ENCODE peak calls at places on chromosomes 3 and 15, in four cellular contexts. One of them, this sample, is unnamed.

GRCh38 chr3:97510795-97511194 is 253.8 kb upstream of the ARL6 start:
- DNase-seq in IMR-90: no peak
- DNase-seq in spleen: no peak
- DNase-seq in breast epithelium: no peak
- DNase-seq in this sample: no peak

GRCh38 chr15:78298983-78299301 is 467 bp downstream of the SKIC8 start:
- DNase-seq in IMR-90: peak
- DNase-seq in spleen: no peak
- DNase-seq in breast epithelium: no peak
- DNase-seq in this sample: no peak

GRCh38 chr3:53162672-53163458 is 1.9 kb downstream of the PRKCD start:
- DNase-seq in IMR-90: no peak
- DNase-seq in spleen: peak
- DNase-seq in breast epithelium: no peak
- DNase-seq in this sample: no peak

GRCh38 chr3:160677459-160677901 is 520 bp downstream of the ARL14 start:
- DNase-seq in IMR-90: peak
- DNase-seq in spleen: no peak
- DNase-seq in breast epithelium: no peak
- DNase-seq in this sample: no peak

GRCh38 chr15:81091889-81092558 is 42.0 kb upstream of the CFAP161 start:
- DNase-seq in IMR-90: peak
- DNase-seq in spleen: no peak
- DNase-seq in breast epithelium: no peak
- DNase-seq in this sample: no peak

GRCh38 chr3:12706504-12707253 is 42.8 kb upstream of the RAF1 start:
- DNase-seq in IMR-90: peak
- DNase-seq in spleen: no peak
- DNase-seq in breast epithelium: no peak
- DNase-seq in this sample: peak

GRCh38 chr3:123475786-123476185 is 26.9 kb upstream of the ADCY5 start:
- DNase-seq in IMR-90: no peak
- DNase-seq in spleen: peak
- DNase-seq in breast epithelium: no peak
- DNase-seq in this sample: peak

GRCh38 chr3:193572426-193572908 is 17.8 kb upstream of the ATP13A4 start:
- DNase-seq in IMR-90: peak
- DNase-seq in spleen: no peak
- DNase-seq in breast epithelium: peak
- DNase-seq in this sample: no peak

GRCh38 chr15:52234596-52235541 is 43.7 kb upstream of the GNB5 start:
- DNase-seq in IMR-90: no peak
- DNase-seq in spleen: peak
- DNase-seq in breast epithelium: no peak
- DNase-seq in this sample: no peak

GRCh38 chr3:109548192-109548938 is 211.0 kb upstream of the DPPA4 start:
- DNase-seq in IMR-90: peak
- DNase-seq in spleen: no peak
- DNase-seq in breast epithelium: no peak
- DNase-seq in this sample: no peak

GRCh38 chr3:113274425-113274824 is 63.1 kb downstream of the BOC start:
- DNase-seq in IMR-90: no peak
- DNase-seq in spleen: no peak
- DNase-seq in breast epithelium: no peak
- DNase-seq in this sample: no peak

GRCh38 chr15:73935547-73935946 is 9.3 kb downstream of the LOXL1 start:
- DNase-seq in IMR-90: peak
- DNase-seq in spleen: peak
- DNase-seq in breast epithelium: no peak
- DNase-seq in this sample: no peak

GRCh38 chr3:34533468-34533867 is 735.0 kb downstream of the PDCD6IP start:
- DNase-seq in IMR-90: no peak
- DNase-seq in spleen: no peak
- DNase-seq in breast epithelium: no peak
- DNase-seq in this sample: no peak

GRCh38 chr3:172449468-172450149 is 1.4 kb upstream of the GHSR start:
- DNase-seq in IMR-90: peak
- DNase-seq in spleen: no peak
- DNase-seq in breast epithelium: no peak
- DNase-seq in this sample: no peak

GRCh38 chr15:71447328-71448250 is 332.3 kb downstream of the THSD4 start:
- DNase-seq in IMR-90: peak
- DNase-seq in spleen: no peak
- DNase-seq in breast epithelium: peak
- DNase-seq in this sample: no peak

GRCh38 chr3:41726891-41727290 is 235.0 kb downstream of the ULK4 start:
- DNase-seq in IMR-90: no peak
- DNase-seq in spleen: no peak
- DNase-seq in breast epithelium: no peak
- DNase-seq in this sample: no peak

GRCh38 chr15:34942363-34942762 is 27.2 kb downstream of the AQR start:
- DNase-seq in IMR-90: peak
- DNase-seq in spleen: no peak
- DNase-seq in breast epithelium: no peak
- DNase-seq in this sample: no peak

GRCh38 chr15:97961067-97961954 is 808 bp downstream of the ARRDC4 start:
- DNase-seq in IMR-90: peak
- DNase-seq in spleen: peak
- DNase-seq in breast epithelium: peak
- DNase-seq in this sample: peak

GRCh38 chr3:123571264-123571972 is 13.4 kb downstream of the HACD2 start:
- DNase-seq in IMR-90: no peak
- DNase-seq in spleen: no peak
- DNase-seq in breast epithelium: no peak
- DNase-seq in this sample: no peak

GRCh38 chr3:69735893-69736292 is 3.4 kb upstream of the MITF start:
- DNase-seq in IMR-90: no peak
- DNase-seq in spleen: no peak
- DNase-seq in breast epithelium: no peak
- DNase-seq in this sample: no peak

GRCh38 chr3:72165808-72166207 is 380.9 kb upstream of the PROK2 start:
- DNase-seq in IMR-90: no peak
- DNase-seq in spleen: no peak
- DNase-seq in breast epithelium: no peak
- DNase-seq in this sample: no peak

GRCh38 chr3:107817076-107817475 is 273.8 kb downstream of the CD47 start:
- DNase-seq in IMR-90: peak
- DNase-seq in spleen: no peak
- DNase-seq in breast epithelium: no peak
- DNase-seq in this sample: no peak

GRCh38 chr15:95734422-95735316 is 595.8 kb upstream of the NR2F2 start:
- DNase-seq in IMR-90: no peak
- DNase-seq in spleen: no peak
- DNase-seq in breast epithelium: no peak
- DNase-seq in this sample: no peak

GRCh38 chr3:138062626-138063025 is 52.7 kb downstream of the CLDN18 start:
- DNase-seq in IMR-90: peak
- DNase-seq in spleen: no peak
- DNase-seq in breast epithelium: no peak
- DNase-seq in this sample: no peak

GRCh38 chr3:195133462-195133861 is 137.5 kb downstream of the XXYLT1 start:
- DNase-seq in IMR-90: peak
- DNase-seq in spleen: no peak
- DNase-seq in breast epithelium: no peak
- DNase-seq in this sample: peak

GRCh38 chr3:34012102-34012461 is 213.7 kb downstream of the PDCD6IP start:
- DNase-seq in IMR-90: peak
- DNase-seq in spleen: no peak
- DNase-seq in breast epithelium: no peak
- DNase-seq in this sample: no peak

GRCh38 chr3:40382617-40382979 is 4.4 kb upstream of the ENTPD3 start:
- DNase-seq in IMR-90: no peak
- DNase-seq in spleen: no peak
- DNase-seq in breast epithelium: no peak
- DNase-seq in this sample: no peak

GRCh38 chr15:52183562-52184173 is 7.5 kb downstream of the GNB5 start:
- DNase-seq in IMR-90: peak
- DNase-seq in spleen: no peak
- DNase-seq in breast epithelium: no peak
- DNase-seq in this sample: no peak

GRCh38 chr15:23564798-23565394 is 578 bp upstream of the MKRN3 start:
- DNase-seq in IMR-90: no peak
- DNase-seq in spleen: no peak
- DNase-seq in breast epithelium: no peak
- DNase-seq in this sample: no peak

GRCh38 chr15:61890106-61890505 is 170.1 kb downstream of the VPS13C start:
- DNase-seq in IMR-90: no peak
- DNase-seq in spleen: no peak
- DNase-seq in breast epithelium: no peak
- DNase-seq in this sample: no peak

GRCh38 chr15:60297047-60297446 is 100.7 kb downstream of the ANXA2 start:
- DNase-seq in IMR-90: no peak
- DNase-seq in spleen: no peak
- DNase-seq in breast epithelium: no peak
- DNase-seq in this sample: no peak

GRCh38 chr3:182349051-182349450 is 444.3 kb upstream of the ATP11B start:
- DNase-seq in IMR-90: no peak
- DNase-seq in spleen: no peak
- DNase-seq in breast epithelium: no peak
- DNase-seq in this sample: no peak

GRCh38 chr15:91104111-91104510 is 4.1 kb downstream of the SV2B start:
- DNase-seq in IMR-90: no peak
- DNase-seq in spleen: no peak
- DNase-seq in breast epithelium: no peak
- DNase-seq in this sample: peak

DNA sequence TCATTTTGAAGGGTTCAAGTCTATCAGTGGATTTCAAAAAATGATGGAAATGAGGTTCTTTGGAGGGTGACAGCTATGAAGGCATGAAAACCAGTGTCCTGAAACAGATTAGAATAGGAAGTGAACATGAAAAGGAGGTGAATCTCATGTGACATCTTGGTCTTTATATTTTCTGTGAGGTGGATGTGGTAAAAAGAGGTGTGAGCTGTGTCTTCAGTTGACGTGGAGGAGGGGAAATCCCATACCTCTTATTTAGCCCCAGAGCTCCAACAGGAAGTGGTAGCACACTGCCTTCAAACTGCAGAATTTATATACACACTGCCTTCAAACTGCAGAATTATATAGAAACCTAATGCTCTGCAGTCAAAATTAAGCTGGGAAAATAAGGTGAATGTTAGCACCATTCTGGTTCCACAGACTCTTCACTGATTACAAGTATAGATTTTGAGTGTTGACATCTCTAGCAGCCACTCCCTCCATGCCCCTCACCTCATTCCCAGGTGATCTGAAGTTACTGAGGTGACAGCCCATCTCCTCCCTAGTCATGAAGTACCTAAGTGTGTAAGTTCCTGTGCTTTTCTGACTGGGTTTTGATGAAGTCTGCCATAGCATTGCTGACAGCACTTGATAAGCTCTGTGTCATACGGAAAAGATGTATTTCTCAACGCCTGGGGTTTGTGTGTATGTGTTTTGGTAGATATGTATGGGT is 2.6 kb downstream of the RAB8B start:
- DNase-seq in IMR-90: no peak
- DNase-seq in spleen: no peak
- DNase-seq in breast epithelium: no peak
- DNase-seq in this sample: no peak
- TF ChIP-seq POLR2A in IMR-90: no peak
- TF ChIP-seq POLR2A in spleen: no peak
- TF ChIP-seq POLR2A in breast epithelium: no peak
- TF ChIP-seq POLR2A in this sample: no peak

GRCh38 chr3:188000361-188000861 is 153.5 kb upstream of the LPP start:
- DNase-seq in IMR-90: no peak
- DNase-seq in spleen: no peak
- DNase-seq in breast epithelium: no peak
- DNase-seq in this sample: no peak

GRCh38 chr3:188001052-188001567 is 152.8 kb upstream of the LPP start:
- DNase-seq in IMR-90: no peak
- DNase-seq in spleen: no peak
- DNase-seq in breast epithelium: no peak
- DNase-seq in this sample: no peak

GRCh38 chr3:188003188-188004171 is 150.5 kb upstream of the LPP start:
- DNase-seq in IMR-90: no peak
- DNase-seq in spleen: no peak
- DNase-seq in breast epithelium: no peak
- DNase-seq in this sample: no peak

GRCh38 chr3:188001926-188002325 is 152.0 kb upstream of the LPP start:
- DNase-seq in IMR-90: no peak
- DNase-seq in spleen: no peak
- DNase-seq in breast epithelium: no peak
- DNase-seq in this sample: no peak

GRCh38 chr3:188002626-188003138 is 151.3 kb upstream of the LPP start:
- DNase-seq in IMR-90: no peak
- DNase-seq in spleen: no peak
- DNase-seq in breast epithelium: no peak
- DNase-seq in this sample: no peak
- H3K4me3 ChIP-seq in IMR-90: no peak
- H3K4me3 ChIP-seq in spleen: no peak
- H3K4me3 ChIP-seq in breast epithelium: no peak
- H3K4me3 ChIP-seq in this sample: no peak

GRCh38 chr3:156459434-156459833 is 95.5 kb downstream of the SSR3 start:
- DNase-seq in IMR-90: no peak
- DNase-seq in spleen: no peak
- DNase-seq in breast epithelium: peak
- DNase-seq in this sample: no peak
- TF ChIP-seq POLR2A in IMR-90: no peak
- TF ChIP-seq POLR2A in spleen: no peak
- TF ChIP-seq POLR2A in breast epithelium: no peak
- TF ChIP-seq POLR2A in this sample: no peak

DNA sequence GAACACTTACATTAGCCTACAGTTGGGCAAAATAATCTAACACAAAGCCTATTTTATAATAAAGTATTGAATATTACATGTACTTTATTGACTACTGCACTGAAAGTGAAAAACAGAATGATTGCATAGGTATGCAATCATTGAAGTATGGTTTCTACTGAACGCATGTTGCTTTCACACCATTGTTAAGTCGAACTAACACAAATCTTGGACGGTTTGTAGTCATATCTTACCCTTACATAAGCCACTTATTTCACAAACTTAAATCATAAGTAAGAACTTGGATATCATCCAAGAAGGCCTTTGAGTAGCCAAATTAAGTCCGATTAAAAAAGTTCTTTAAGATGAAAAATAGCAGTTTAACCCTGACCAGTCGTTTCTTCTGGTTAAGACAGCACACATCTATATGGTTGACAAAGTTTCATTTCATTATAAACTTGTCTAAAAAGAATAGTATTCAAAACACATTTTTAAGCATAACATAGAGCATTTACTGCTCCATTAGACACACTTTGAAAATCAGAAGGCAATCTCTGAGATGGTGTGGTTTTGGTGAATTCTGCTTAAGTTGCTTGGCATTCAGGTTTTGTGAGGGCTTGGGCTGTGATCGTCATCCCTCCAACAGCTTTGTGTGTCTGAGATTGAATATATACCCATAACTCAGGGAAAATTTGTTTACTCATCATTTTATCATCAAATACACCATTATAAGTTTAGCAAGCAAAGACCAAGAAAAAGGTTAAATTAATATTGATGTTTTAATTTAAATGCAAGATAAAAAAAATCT is 92.1 kb downstream of the NFKBIZ start:
- DNase-seq in IMR-90: peak
- DNase-seq in spleen: no peak
- DNase-seq in breast epithelium: no peak
- DNase-seq in this sample: no peak
- H3K4me3 ChIP-seq in IMR-90: peak
- H3K4me3 ChIP-seq in spleen: no peak
- H3K4me3 ChIP-seq in breast epithelium: no peak
- H3K4me3 ChIP-seq in this sample: no peak

GRCh38 chr3:81760924-81761903 is at the start of gene GBE1:
- DNase-seq in IMR-90: peak
- DNase-seq in spleen: peak
- DNase-seq in breast epithelium: peak
- DNase-seq in this sample: peak
- TF ChIP-seq POLR2A in IMR-90: peak
- TF ChIP-seq POLR2A in spleen: no peak
- TF ChIP-seq POLR2A in breast epithelium: peak
- TF ChIP-seq POLR2A in this sample: no peak

This sample was measured in lower leg skin.